ENCODE peak calls at places on chromosomes 6 and 20, in eight cellular contexts. I is fibroblast of pulmonary artery, K is cardiac muscle cell, N is fibroblast of the aortic adventitia, S is WERI-Rb-1, C is PC-9, U is GM20000, E is GM13976. H is an unnamed sample.

GRCh38 chr6:34025112-34025807 is 120.6 kb downstream of the GRM4 start:
- DNase-seq in I (no peak), K (peak; percentile 6), N (no peak), S (no peak), C (no peak), U (no peak), E (no peak), H (no peak)

GRCh38 chr6:40999498-41000070 is 39.4 kb downstream of the UNC5CL start:
- DNase-seq in I (peak; percentile 73), K (peak; percentile 79), N (peak; percentile 66), S (peak; percentile 32), C (no peak), U (peak; percentile 52), E (peak; percentile 49), H (no peak)

GRCh38 chr6:44477293-44477894 is 89.9 kb downstream of the CDC5L start:
- DNase-seq in I (no peak), K (no peak), N (no peak), S (no peak), C (no peak), U (no peak), E (no peak), H (no peak)

GRCh38 chr6:37972994-37973757 is 153.6 kb downstream of the ZFAND3 start:
- DNase-seq in I (no peak), K (peak; percentile 38), N (peak; percentile 58), S (no peak), C (no peak), U (no peak), E (no peak), H (no peak)

GRCh38 chr20:37401930-37402675 is 56.2 kb downstream of the SRC start:
- DNase-seq in I (no peak), K (no peak), N (no peak), S (no peak), C (no peak), U (no peak), E (no peak), H (no peak)

GRCh38 chr6:32086661-32087573 is 22.2 kb downstream of the TNXB start:
- DNase-seq in I (peak; percentile 59), K (peak; percentile 70), N (peak; percentile 73), S (no peak), C (peak; percentile 31), U (peak; percentile 80), E (peak; percentile 78), H (no peak)

GRCh38 chr6:130765181-130765727 is 62.0 kb upstream of the SMLR1 start:
- DNase-seq in I (no peak), K (no peak), N (no peak), S (no peak), C (no peak), U (no peak), E (no peak), H (no peak)

GRCh38 chr6:4931530-4932505 is 72.0 kb downstream of the RPP40 start:
- DNase-seq in I (no peak), K (peak; percentile 20), N (no peak), S (no peak), C (peak; percentile 33), U (no peak), E (no peak), H (no peak)

GRCh38 chr6:102986086-102986485 is 1592.6 kb downstream of the GRIK2 start:
- DNase-seq in I (no peak), K (no peak), N (no peak), S (no peak), C (no peak), U (no peak), E (no peak), H (no peak)

GRCh38 chr6:65402564-65402963 is 304.5 kb downstream of the EYS start:
- DNase-seq in I (no peak), K (no peak), N (no peak), S (no peak), C (no peak), U (no peak), E (no peak), H (no peak)

GRCh38 chr20:61083431-61083830 is 168.6 kb upstream of the CDH4 start:
- DNase-seq in I (no peak), K (no peak), N (no peak), S (no peak), C (no peak), U (no peak), E (no peak), H (no peak)

GRCh38 chr6:167341038-167341613 is 16.2 kb downstream of the TTLL2 start:
- DNase-seq in I (no peak), K (no peak), N (no peak), S (no peak), C (no peak), U (no peak), E (no peak), H (no peak)

GRCh38 chr6:150250826-150251225 is 108.0 kb downstream of the PPP1R14C start:
- DNase-seq in I (peak; percentile 47), K (peak; percentile 59), N (peak; percentile 81), S (no peak), C (peak; percentile 22), U (no peak), E (no peak), H (no peak)

GRCh38 chr6:39958947-39959346 is 24.7 kb upstream of the MOCS1 start:
- DNase-seq in I (no peak), K (no peak), N (no peak), S (no peak), C (no peak), U (no peak), E (no peak), H (no peak)

GRCh38 chr6:44161997-44162338 is 3.3 kb downstream of the CAPN11 start:
- DNase-seq in I (peak; percentile 15), K (no peak), N (peak; percentile 49), S (peak; percentile 57), C (no peak), U (no peak), E (no peak), H (no peak)

GRCh38 chr6:4936681-4937041 is 67.2 kb downstream of the RPP40 start:
- DNase-seq in I (peak; percentile 78), K (peak; percentile 72), N (peak; percentile 79), S (no peak), C (no peak), U (peak; percentile 47), E (peak; percentile 63), H (no peak)

GRCh38 chr20:13236990-13237720 is 16.1 kb downstream of the ISM1 start:
- DNase-seq in I (no peak), K (no peak), N (no peak), S (no peak), C (no peak), U (no peak), E (no peak), H (no peak)

GRCh38 chr6:75349262-75349984 is 64.8 kb upstream of the TMEM30A start:
- DNase-seq in I (peak; percentile 72), K (peak; percentile 59), N (peak; percentile 56), S (peak; percentile 80), C (no peak), U (no peak), E (peak; percentile 45), H (peak; percentile 25)
- TF ChIP-seq CTCF in I (peak; percentile 30), K (peak; percentile 13), N (no peak), S (peak; percentile 35), C (no peak), U (no peak), E (no peak), H (no peak)

GRCh38 chr6:25717856-25718740 is 36.4 kb upstream of the SLC17A4 start:
- DNase-seq in I (peak; percentile 61), K (peak; percentile 60), N (peak; percentile 53), S (no peak), C (no peak), U (peak; percentile 31), E (no peak), H (no peak)
- TF ChIP-seq CTCF in I (peak; percentile 64), K (peak; percentile 67), N (peak; percentile 65), S (no peak), C (peak; percentile 83), U (no peak), E (peak; percentile 44), H (peak; percentile 73)

DNA sequence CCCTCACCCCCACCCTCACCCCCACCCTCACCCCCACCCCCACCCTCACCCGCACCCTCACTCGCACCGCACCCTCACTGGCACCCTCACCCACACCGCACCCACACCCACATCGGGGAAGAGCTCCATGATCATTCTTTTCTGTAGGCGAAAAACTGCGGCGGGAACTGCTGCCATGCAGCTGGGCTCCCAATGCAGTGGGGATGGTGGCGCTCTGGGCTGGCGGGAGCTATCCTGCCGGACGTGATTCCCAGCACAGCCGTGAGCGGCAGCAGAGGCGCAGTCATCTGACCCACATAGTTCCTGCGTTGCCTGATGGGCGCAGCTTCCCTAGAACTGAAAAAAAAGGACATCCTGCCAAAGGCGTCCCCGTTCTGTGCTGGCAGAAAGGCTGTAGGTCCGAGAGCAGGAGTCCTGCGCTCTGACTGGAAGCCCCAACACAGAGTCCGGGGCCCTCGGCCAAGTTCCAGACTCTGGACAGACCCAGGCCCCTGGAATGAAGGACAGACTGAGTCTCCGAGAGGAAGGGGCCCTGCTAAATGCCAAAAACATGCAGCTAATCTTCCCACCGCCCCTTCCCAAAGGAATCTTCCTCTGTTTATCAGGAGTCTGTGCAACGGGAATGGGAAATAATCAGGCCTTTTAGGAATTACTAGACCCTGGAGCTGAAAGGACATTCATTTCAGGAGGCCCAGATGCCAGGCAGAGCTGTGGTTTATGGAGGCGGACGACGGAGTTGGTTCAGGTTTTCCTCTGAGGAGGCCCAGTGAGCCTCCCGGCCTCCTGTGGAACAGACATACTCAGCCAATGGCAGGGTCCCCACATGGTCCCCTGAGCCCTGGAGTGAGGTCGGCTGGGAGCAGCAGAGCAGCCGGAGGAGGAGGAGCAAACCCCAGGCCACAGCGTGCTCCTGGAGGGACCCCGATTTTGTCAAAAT is 14.1 kb upstream of the TCFL5 start:
- DNase-seq in I (peak; percentile 79), K (peak; percentile 91), N (peak; percentile 87), S (peak; percentile 87), C (peak; percentile 78), U (no peak), E (no peak), H (peak; percentile 79)
- TF ChIP-seq CTCF in I (peak; percentile 38), K (peak; percentile 54), N (peak; percentile 63), S (peak; percentile 59), C (no peak), U (no peak), E (no peak), H (no peak)

GRCh38 chr20:3433720-3434119 is 26.3 kb upstream of the DNAAF9 start:
- DNase-seq in I (no peak), K (no peak), N (no peak), S (no peak), C (no peak), U (no peak), E (no peak), H (no peak)

GRCh38 chr20:3432844-3433243 is 25.4 kb upstream of the DNAAF9 start:
- DNase-seq in I (no peak), K (no peak), N (no peak), S (no peak), C (no peak), U (no peak), E (no peak), H (no peak)

GRCh38 chr20:3434232-3434631 is 26.8 kb upstream of the DNAAF9 start:
- DNase-seq in I (no peak), K (no peak), N (no peak), S (no peak), C (no peak), U (no peak), E (no peak), H (no peak)

GRCh38 chr20:3430376-3431069 is 23.1 kb upstream of the DNAAF9 start:
- DNase-seq in I (no peak), K (no peak), N (no peak), S (no peak), C (no peak), U (peak; percentile 63), E (peak; percentile 58), H (no peak)

DNA sequence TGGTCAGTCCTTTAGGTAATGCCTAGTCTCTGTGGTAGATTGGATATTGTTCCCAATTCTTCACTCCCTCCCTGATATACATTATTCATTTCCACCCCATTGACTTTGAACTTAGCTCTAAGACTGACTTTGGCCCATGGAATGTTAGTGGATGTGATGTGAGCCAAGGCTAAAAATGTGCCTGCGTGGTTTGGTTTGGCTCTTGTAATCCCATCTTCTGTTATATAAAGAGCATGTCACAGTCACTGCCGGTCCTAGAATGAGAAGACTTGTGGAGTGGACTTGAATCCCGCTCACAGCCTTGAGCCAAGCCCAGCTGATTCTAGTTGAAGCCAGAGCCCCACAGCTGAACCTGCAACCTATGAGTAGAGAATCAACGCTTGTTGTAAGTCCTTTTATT is 23.6 kb upstream of the DNAAF9 start:
- DNase-seq in I (no peak), K (no peak), N (peak; percentile 19), S (no peak), C (no peak), U (no peak), E (no peak), H (no peak)
- TF ChIP-seq CTCF in I (no peak), K (no peak), N (no peak), S (no peak), C (no peak), U (no peak), E (no peak), H (no peak)

H was measured in mesothelial cell of epicardium.